ENCODE peak calls at places on chromosomes 1 and 21, in eight cellular contexts. One of them, this sample, is unnamed.

GRCh38 chr1:172778461-172779455 is 119.9 kb downstream of the FASLG start:
- DNase-seq in stimulated activated naive CD8-positive, alpha-beta T cell treated with anti-CD3 and anti-CD28 coated beads, Interleukin-15, Interleukin-2, amounts not matched to agents 100 U/mL and 50 U/mL, for 24 hours: no peak
- DNase-seq in naive thymus-derived CD4-positive, alpha-beta T cell: peak
- DNase-seq in HFF-Myc: no peak
- DNase-seq in T-helper 9 cell: no peak
- DNase-seq in Peyer's patch: no peak
- DNase-seq in GM23248: peak
- DNase-seq in activated gamma-delta T cell: no peak
- DNase-seq in this sample: peak

GRCh38 chr1:172764378-172764777 is 105.5 kb downstream of the FASLG start:
- DNase-seq in activated gamma-delta T cell: no peak
- DNase-seq in T-helper 9 cell: no peak
- DNase-seq in GM23248: no peak
- DNase-seq in naive thymus-derived CD4-positive, alpha-beta T cell: peak
- DNase-seq in Peyer's patch: peak
- DNase-seq in stimulated activated naive CD8-positive, alpha-beta T cell treated with anti-CD3 and anti-CD28 coated beads, Interleukin-15, Interleukin-2, amounts not matched to agents 100 U/mL and 50 U/mL, for 24 hours: peak
- DNase-seq in HFF-Myc: no peak
- DNase-seq in this sample: peak

GRCh38 chr1:222329493-222330045 is 218.3 kb downstream of the HHIPL2 start:
- DNase-seq in T-helper 9 cell: no peak
- DNase-seq in Peyer's patch: no peak
- DNase-seq in stimulated activated naive CD8-positive, alpha-beta T cell treated with anti-CD3 and anti-CD28 coated beads, Interleukin-15, Interleukin-2, amounts not matched to agents 100 U/mL and 50 U/mL, for 24 hours: no peak
- DNase-seq in naive thymus-derived CD4-positive, alpha-beta T cell: no peak
- DNase-seq in activated gamma-delta T cell: no peak
- DNase-seq in HFF-Myc: no peak
- DNase-seq in GM23248: no peak
- DNase-seq in this sample: no peak

GRCh38 chr1:87432685-87433084 is 104.0 kb downstream of the LMO4 start:
- DNase-seq in activated gamma-delta T cell: no peak
- DNase-seq in HFF-Myc: no peak
- DNase-seq in naive thymus-derived CD4-positive, alpha-beta T cell: no peak
- DNase-seq in stimulated activated naive CD8-positive, alpha-beta T cell treated with anti-CD3 and anti-CD28 coated beads, Interleukin-15, Interleukin-2, amounts not matched to agents 100 U/mL and 50 U/mL, for 24 hours: no peak
- DNase-seq in GM23248: no peak
- DNase-seq in Peyer's patch: no peak
- DNase-seq in T-helper 9 cell: no peak
- DNase-seq in this sample: no peak

GRCh38 chr21:42430570-42430969 is 26.9 kb downstream of the UBASH3A start:
- DNase-seq in Peyer's patch: no peak
- DNase-seq in stimulated activated naive CD8-positive, alpha-beta T cell treated with anti-CD3 and anti-CD28 coated beads, Interleukin-15, Interleukin-2, amounts not matched to agents 100 U/mL and 50 U/mL, for 24 hours: no peak
- DNase-seq in T-helper 9 cell: no peak
- DNase-seq in activated gamma-delta T cell: no peak
- DNase-seq in naive thymus-derived CD4-positive, alpha-beta T cell: no peak
- DNase-seq in HFF-Myc: no peak
- DNase-seq in GM23248: no peak
- DNase-seq in this sample: no peak

GRCh38 chr1:52593495-52593894 is 8.7 kb upstream of the GPX7 start:
- DNase-seq in stimulated activated naive CD8-positive, alpha-beta T cell treated with anti-CD3 and anti-CD28 coated beads, Interleukin-15, Interleukin-2, amounts not matched to agents 100 U/mL and 50 U/mL, for 24 hours: no peak
- DNase-seq in HFF-Myc: no peak
- DNase-seq in activated gamma-delta T cell: no peak
- DNase-seq in naive thymus-derived CD4-positive, alpha-beta T cell: no peak
- DNase-seq in T-helper 9 cell: no peak
- DNase-seq in GM23248: no peak
- DNase-seq in Peyer's patch: no peak
- DNase-seq in this sample: no peak

GRCh38 chr21:45800339-45801080 is 157.0 kb downstream of the PCBP3 start:
- DNase-seq in T-helper 9 cell: no peak
- DNase-seq in GM23248: no peak
- DNase-seq in naive thymus-derived CD4-positive, alpha-beta T cell: no peak
- DNase-seq in Peyer's patch: no peak
- DNase-seq in stimulated activated naive CD8-positive, alpha-beta T cell treated with anti-CD3 and anti-CD28 coated beads, Interleukin-15, Interleukin-2, amounts not matched to agents 100 U/mL and 50 U/mL, for 24 hours: no peak
- DNase-seq in activated gamma-delta T cell: no peak
- DNase-seq in HFF-Myc: no peak
- DNase-seq in this sample: no peak

GRCh38 chr1:90502696-90503095 is 214.4 kb downstream of the BARHL2 start:
- DNase-seq in HFF-Myc: no peak
- DNase-seq in activated gamma-delta T cell: no peak
- DNase-seq in GM23248: no peak
- DNase-seq in T-helper 9 cell: no peak
- DNase-seq in stimulated activated naive CD8-positive, alpha-beta T cell treated with anti-CD3 and anti-CD28 coated beads, Interleukin-15, Interleukin-2, amounts not matched to agents 100 U/mL and 50 U/mL, for 24 hours: no peak
- DNase-seq in Peyer's patch: no peak
- DNase-seq in naive thymus-derived CD4-positive, alpha-beta T cell: no peak
- DNase-seq in this sample: no peak

GRCh38 chr1:84000954-84001495 is 2.1 kb upstream of the TTLL7 start:
- DNase-seq in GM23248: no peak
- DNase-seq in Peyer's patch: no peak
- DNase-seq in HFF-Myc: no peak
- DNase-seq in naive thymus-derived CD4-positive, alpha-beta T cell: no peak
- DNase-seq in stimulated activated naive CD8-positive, alpha-beta T cell treated with anti-CD3 and anti-CD28 coated beads, Interleukin-15, Interleukin-2, amounts not matched to agents 100 U/mL and 50 U/mL, for 24 hours: no peak
- DNase-seq in T-helper 9 cell: no peak
- DNase-seq in activated gamma-delta T cell: no peak
- DNase-seq in this sample: peak

GRCh38 chr1:42420911-42421585 is 34.8 kb downstream of the ZMYND12 start:
- DNase-seq in GM23248: peak
- DNase-seq in HFF-Myc: peak
- DNase-seq in Peyer's patch: no peak
- DNase-seq in naive thymus-derived CD4-positive, alpha-beta T cell: no peak
- DNase-seq in activated gamma-delta T cell: no peak
- DNase-seq in T-helper 9 cell: no peak
- DNase-seq in stimulated activated naive CD8-positive, alpha-beta T cell treated with anti-CD3 and anti-CD28 coated beads, Interleukin-15, Interleukin-2, amounts not matched to agents 100 U/mL and 50 U/mL, for 24 hours: no peak
- DNase-seq in this sample: peak

GRCh38 chr1:92307980-92308379 is 9.1 kb downstream of the RPAP2 start:
- DNase-seq in naive thymus-derived CD4-positive, alpha-beta T cell: no peak
- DNase-seq in GM23248: no peak
- DNase-seq in Peyer's patch: no peak
- DNase-seq in activated gamma-delta T cell: no peak
- DNase-seq in T-helper 9 cell: no peak
- DNase-seq in HFF-Myc: no peak
- DNase-seq in stimulated activated naive CD8-positive, alpha-beta T cell treated with anti-CD3 and anti-CD28 coated beads, Interleukin-15, Interleukin-2, amounts not matched to agents 100 U/mL and 50 U/mL, for 24 hours: no peak
- DNase-seq in this sample: no peak

This sample was measured in adrenal gland.